ENCODE peak calls at places on chromosomes 11 and 22, in eight cellular contexts. I, S, Y, F, E, H, Q and W are unnamed samples.
A peak's percentile ranks its signal among the peaks of the same experiment; 100 is the strongest.

GRCh38 chr11:87628161-87628560 is 547.1 kb downstream of the RAB38 start:
- DNase-seq in F (no peak), Q (no peak), Y (no peak), I (no peak), H (no peak), E (no peak), S (no peak), W (no peak)

GRCh38 chr22:32628626-32629587 is 154.3 kb downstream of the FBXO7 start:
- DNase-seq in I (no peak), F (no peak), S (no peak), Y (no peak), Q (no peak), E (no peak), H (peak; percentile 38), W (no peak)

GRCh38 chr11:69166186-69167115 is 10.7 kb downstream of the SMIM38 start:
- DNase-seq in F (peak; percentile 79), Y (peak; percentile 68), Q (no peak), S (peak; percentile 89), E (no peak), H (peak; percentile 72), I (peak; percentile 78), W (no peak)

GRCh38 chr11:114044042-114044871 is 15.3 kb upstream of the ZBTB16 start:
- DNase-seq in I (no peak), Y (no peak), H (peak; percentile 83), F (no peak), E (no peak), Q (peak; percentile 76), S (no peak), W (no peak)

GRCh38 chr11:21410513-21410912 is 741.1 kb downstream of the NELL1 start:
- DNase-seq in F (no peak), I (no peak), E (no peak), S (no peak), H (no peak), Q (no peak), Y (no peak), W (no peak)

GRCh38 chr22:23095467-23096342 is 25.4 kb downstream of the GNAZ start:
- DNase-seq in S (no peak), E (no peak), Y (no peak), I (no peak), H (no peak), Q (no peak), F (no peak), W (no peak)

GRCh38 chr11:92380882-92381281 is 156.3 kb downstream of the FAT3 start:
- DNase-seq in H (peak; percentile 12), Y (no peak), F (peak; percentile 34), E (no peak), Q (no peak), I (peak; percentile 81), S (peak; percentile 82), W (no peak)

GRCh38 chr22:29477919-29478318 is 2.1 kb upstream of the NEFH start:
- DNase-seq in H (no peak), Y (no peak), S (no peak), F (no peak), E (no peak), Q (no peak), I (no peak), W (no peak)

GRCh38 chr11:34309970-34310369 is 47.8 kb downstream of the ABTB2 start:
- DNase-seq in E (no peak), H (no peak), I (no peak), S (no peak), Y (no peak), Q (no peak), F (no peak), W (no peak)

GRCh38 chr11:285021-285893 is 3.7 kb upstream of the PGGHG start:
- DNase-seq in I (no peak), Q (no peak), H (no peak), E (no peak), Y (no peak), F (no peak), S (no peak), W (peak; percentile 9)

GRCh38 chr11:57649826-57650738 is at the start of gene YPEL4:
- DNase-seq in Q (peak; percentile 57), F (peak; percentile 74), Y (peak; percentile 21), H (peak; percentile 87), I (peak; percentile 65), E (no peak), S (peak; percentile 78), W (no peak)

GRCh38 chr22:32202539-32203180 is 2.2 kb downstream of the RFPL2 start:
- DNase-seq in Q (peak; percentile 71), H (peak; percentile 45), Y (peak; percentile 79), E (peak; percentile 29), S (peak; percentile 41), F (peak; percentile 58), I (peak; percentile 37), W (no peak)

GRCh38 chr11:65110354-65110861 is 1.3 kb upstream of the TM7SF2 start:
- DNase-seq in H (peak; percentile 87), Y (peak; percentile 95), Q (peak; percentile 94), S (peak; percentile 59), I (peak; percentile 72), F (peak; percentile 96), E (peak; percentile 100), W (peak; percentile 97)

GRCh38 chr11:65454311-65454695 is 31.7 kb downstream of the NEAT1 start:
- DNase-seq in Y (no peak), Q (no peak), F (peak; percentile 9), I (no peak), H (peak; percentile 48), S (peak; percentile 71), E (no peak), W (no peak)

GRCh38 chr22:38467904-38468760 is at the start of gene KDELR3:
- DNase-seq in I (peak; percentile 50), Y (peak; percentile 68), Q (peak; percentile 80), H (peak; percentile 83), E (no peak), S (peak; percentile 76), F (peak; percentile 62), W (peak; percentile 26)

GRCh38 chr11:128318856-128319474 is 268.4 kb downstream of the ETS1 start:
- DNase-seq in E (no peak), Y (no peak), F (no peak), H (no peak), I (peak; percentile 27), S (peak; percentile 49), Q (no peak), W (no peak)

GRCh38 chr11:65727865-65728264 is 7.3 kb upstream of the RNASEH2C start:
- DNase-seq in Q (no peak), E (no peak), H (no peak), S (no peak), I (no peak), F (no peak), Y (no peak), W (no peak)

GRCh38 chr11:35639591-35640179 is 21.4 kb downstream of the FJX1 start:
- DNase-seq in S (no peak), Q (no peak), H (no peak), Y (no peak), F (no peak), E (no peak), I (no peak), W (no peak)

GRCh38 chr11:133228406-133229330 is 303.6 kb downstream of the OPCML start:
- DNase-seq in H (no peak), Y (no peak), F (no peak), Q (peak; percentile 20), I (no peak), E (no peak), S (no peak), W (no peak)

GRCh38 chr22:19795617-19796008 is 35.0 kb downstream of the TBX1 start:
- DNase-seq in H (no peak), I (no peak), E (no peak), Q (no peak), S (peak; percentile 45), Y (no peak), F (no peak), W (peak; percentile 33)

GRCh38 chr11:96113100-96113710 is 189.3 kb upstream of the MTMR2 start:
- DNase-seq in H (peak; percentile 76), S (peak; percentile 78), Y (no peak), F (no peak), E (no peak), Q (no peak), I (peak; percentile 38), W (no peak)

GRCh38 chr11:33125611-33126010 is 35.7 kb downstream of the CSTF3 start:
- DNase-seq in F (no peak), E (no peak), I (no peak), Y (no peak), S (no peak), H (no peak), Q (no peak), W (no peak)
- TF ChIP-seq CTCF in F (no peak), E (no peak), I (no peak), Y (no peak), S (no peak), H (no peak), Q (no peak), W (no peak)

GRCh38 chr11:19493446-19493845 is 219.2 kb upstream of the NAV2 start:
- DNase-seq in Y (no peak), E (no peak), I (no peak), H (no peak), S (no peak), Q (no peak), F (no peak), W (no peak)
- TF ChIP-seq CTCF in Y (no peak), E (no peak), I (no peak), H (no peak), S (no peak), Q (no peak), F (no peak), W (no peak)

DNA sequence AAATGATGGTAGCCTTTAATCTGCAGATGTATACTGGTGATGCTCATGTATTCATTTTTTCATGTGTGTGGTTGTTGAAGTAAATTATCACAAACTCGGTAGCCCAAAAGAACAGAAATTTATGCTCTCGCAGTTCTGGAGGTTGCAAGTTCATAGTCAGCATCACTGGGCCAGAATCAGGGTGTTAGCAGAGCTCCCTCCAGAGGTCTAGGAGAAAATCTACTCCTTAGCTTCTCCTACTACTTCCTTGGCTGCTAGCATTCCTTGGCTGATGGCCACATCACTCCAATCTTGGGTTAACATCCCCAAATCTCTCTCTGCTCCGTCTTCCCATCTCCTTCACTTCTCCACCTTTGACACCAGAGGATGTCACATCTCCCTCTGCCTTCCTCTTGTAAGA is 45.3 kb upstream of the GALNT18 start:
- DNase-seq in I (no peak), H (peak; percentile 13), S (no peak), E (no peak), Q (no peak), F (peak; percentile 24), Y (no peak), W (no peak)
- TF ChIP-seq CTCF in I (no peak), H (no peak), S (no peak), E (no peak), Q (no peak), F (peak; percentile 37), Y (no peak), W (no peak)

DNA sequence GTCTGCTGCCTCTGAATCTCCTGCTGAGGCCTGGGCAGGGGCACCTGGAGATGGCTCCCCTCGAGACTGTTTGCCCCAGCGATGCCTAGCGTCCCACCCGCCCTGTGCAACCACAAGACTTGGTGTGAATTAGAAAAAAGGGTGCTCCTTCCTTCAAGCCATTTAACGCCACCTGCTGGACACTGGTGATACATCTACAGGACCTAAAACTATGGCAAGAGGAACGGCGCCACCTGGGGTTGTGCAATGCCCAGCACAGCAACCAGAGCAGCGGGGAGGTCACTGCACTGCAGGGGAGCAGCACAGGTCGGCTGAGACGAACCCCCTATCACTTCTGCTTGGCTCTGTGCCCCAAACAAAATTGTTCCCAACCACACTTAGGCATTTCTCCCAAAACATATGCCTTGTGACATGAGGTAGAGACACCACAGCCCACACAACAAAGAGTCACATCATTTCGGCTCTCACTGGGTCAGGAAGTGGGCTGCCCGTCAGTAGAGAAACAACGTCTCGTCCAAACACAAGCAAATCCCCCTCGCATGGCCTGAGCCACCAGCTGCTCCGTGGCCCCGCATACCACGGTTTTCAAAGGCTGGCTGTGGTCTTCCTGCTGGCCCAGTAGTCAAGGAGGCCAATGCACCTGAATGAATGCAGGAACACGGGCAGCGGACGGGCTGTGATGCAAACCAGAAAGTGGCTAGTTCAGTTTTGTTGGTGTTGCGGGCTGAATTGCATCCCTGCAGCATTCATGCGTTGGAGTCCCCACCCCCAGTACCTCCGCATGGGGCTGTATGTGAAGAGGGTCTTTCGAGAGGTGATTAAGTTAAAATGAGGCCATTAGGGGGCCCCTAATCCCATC is 171.9 kb downstream of the SHANK2 start:
- DNase-seq in I (peak; percentile 60), E (peak; percentile 79), S (peak; percentile 37), H (peak; percentile 77), Y (peak; percentile 59), Q (peak; percentile 62), F (peak; percentile 79), W (peak; percentile 61)
- TF ChIP-seq CTCF in I (peak; percentile 86), E (peak; percentile 72), S (peak; percentile 45), H (peak; percentile 42), Y (peak; percentile 63), Q (peak; percentile 43), F (peak; percentile 99), W (peak; percentile 66)